ENCODE peak calls at places on chromosome 9, in nine cellular contexts. X, D, P, B, R, I, V, N and E are unnamed samples.

GRCh38 chr9:83623634-83623991 is 670 bp downstream of the IDNK start:
- DNase-seq in X (no peak), D (peak; percentile 15), P (no peak), B (peak; percentile 41), R (no peak), I (no peak), V (peak; percentile 7), N (no peak), E (no peak)

GRCh38 chr9:130913599-130914416 is 17.2 kb upstream of the QRFP start:
- DNase-seq in X (no peak), D (no peak), P (no peak), B (no peak), R (no peak), I (no peak), V (no peak), N (no peak), E (no peak)

GRCh38 chr9:108786756-108787663 is 68.8 kb downstream of the ACTL7B start:
- DNase-seq in X (no peak), D (peak; percentile 33), P (peak; percentile 89), B (no peak), R (peak; percentile 8), I (no peak), V (no peak), N (peak; percentile 45), E (peak; percentile 12)

GRCh38 chr9:113355197-113355596 is 5.9 kb downstream of the BSPRY start:
- DNase-seq in X (no peak), D (no peak), P (no peak), B (no peak), R (peak; percentile 27), I (no peak), V (no peak), N (no peak), E (peak; percentile 38)

GRCh38 chr9:80410106-80410505 is 838.3 kb downstream of the TLE4 start:
- DNase-seq in X (no peak), D (no peak), P (no peak), B (no peak), R (peak; percentile 38), I (no peak), V (no peak), N (peak; percentile 9), E (peak; percentile 3)

GRCh38 chr9:100673249-100673648 is 95.4 kb downstream of the CAVIN4 start:
- DNase-seq in X (no peak), D (no peak), P (no peak), B (no peak), R (no peak), I (no peak), V (no peak), N (no peak), E (no peak)

GRCh38 chr9:77170991-77171699 is 6.2 kb upstream of the VPS13A start:
- DNase-seq in X (no peak), D (no peak), P (no peak), B (no peak), R (no peak), I (no peak), V (peak; percentile 18), N (no peak), E (no peak)

GRCh38 chr9:107707419-107707837 is 217.9 kb upstream of the KLF4 start:
- DNase-seq in X (no peak), D (peak; percentile 87), P (no peak), B (no peak), R (peak; percentile 98), I (no peak), V (no peak), N (peak; percentile 54), E (peak; percentile 96)

GRCh38 chr9:104775961-104776360 is 12.0 kb downstream of the NIPSNAP3B start:
- DNase-seq in X (no peak), D (no peak), P (no peak), B (no peak), R (no peak), I (no peak), V (no peak), N (no peak), E (no peak)

GRCh38 chr9:76866689-76867088 is 39.2 kb downstream of the PRUNE2 start:
- DNase-seq in X (no peak), D (peak; percentile 92), P (peak; percentile 88), B (no peak), R (peak; percentile 79), I (no peak), V (no peak), N (peak; percentile 92), E (peak; percentile 80)